ENCODE peak calls at places on chromosomes 6 and 20, in four cellular contexts. One of them, this sample, is unnamed. For H3K36me3, the result is how much of the 10 kb centered on the place peaks cover.

GRCh38 chr6:167791036-167791779 is 35.5 kb upstream of the AFDN start:
- DNase-seq in breast epithelium: no peak
- DNase-seq in upper lobe of left lung: no peak
- DNase-seq in H1: peak
- DNase-seq in this sample: peak

GRCh38 chr6:13294499-13295069 is 33.8 kb downstream of the TBC1D7 start:
- DNase-seq in breast epithelium: no peak
- DNase-seq in upper lobe of left lung: no peak
- DNase-seq in H1: no peak
- DNase-seq in this sample: no peak

GRCh38 chr20:5642155-5642981 is 107.8 kb upstream of the SHLD1 start:
- DNase-seq in breast epithelium: no peak
- DNase-seq in upper lobe of left lung: peak
- DNase-seq in H1: no peak
- DNase-seq in this sample: no peak

GRCh38 chr6:56517155-56517745 is 125.4 kb downstream of the DST start:
- DNase-seq in breast epithelium: no peak
- DNase-seq in upper lobe of left lung: no peak
- DNase-seq in H1: no peak
- DNase-seq in this sample: no peak

GRCh38 chr6:35312763-35313125 is 15.1 kb downstream of the DEF6 start:
- DNase-seq in breast epithelium: no peak
- DNase-seq in upper lobe of left lung: no peak
- DNase-seq in H1: no peak
- DNase-seq in this sample: no peak

GRCh38 chr20:21433329-21433890 is 36.1 kb upstream of the NKX2-4 start:
- DNase-seq in breast epithelium: no peak
- DNase-seq in upper lobe of left lung: no peak
- DNase-seq in H1: no peak
- DNase-seq in this sample: no peak

GRCh38 chr6:108403260-108403659 is 108.4 kb downstream of the AFG1L start:
- DNase-seq in breast epithelium: no peak
- DNase-seq in upper lobe of left lung: no peak
- DNase-seq in H1: no peak
- DNase-seq in this sample: no peak

GRCh38 chr20:43309266-43309665 is 119.6 kb upstream of the PTPRT start:
- DNase-seq in breast epithelium: no peak
- DNase-seq in upper lobe of left lung: no peak
- DNase-seq in H1: no peak
- DNase-seq in this sample: no peak

GRCh38 chr6:53793318-53793975 is 1.4 kb upstream of the LRRC1 start:
- DNase-seq in breast epithelium: peak
- DNase-seq in upper lobe of left lung: peak
- DNase-seq in H1: peak
- DNase-seq in this sample: no peak

GRCh38 chr6:32622545-32623401 is 14.4 kb upstream of the HLA-DQA1 start:
- DNase-seq in breast epithelium: no peak
- DNase-seq in upper lobe of left lung: peak
- DNase-seq in H1: no peak
- DNase-seq in this sample: no peak

GRCh38 chr6:28142446-28142845 is 763 bp downstream of the ZKSCAN8 start:
- DNase-seq in breast epithelium: no peak
- DNase-seq in upper lobe of left lung: no peak
- DNase-seq in H1: no peak
- DNase-seq in this sample: no peak

GRCh38 chr20:35468671-35469334 is 13.4 kb downstream of the CEP250 start:
- DNase-seq in breast epithelium: no peak
- DNase-seq in upper lobe of left lung: no peak
- DNase-seq in H1: no peak
- DNase-seq in this sample: no peak

GRCh38 chr6:38445912-38446311 is 193.8 kb downstream of the BTBD9 start:
- DNase-seq in breast epithelium: no peak
- DNase-seq in upper lobe of left lung: no peak
- DNase-seq in H1: no peak
- DNase-seq in this sample: no peak

GRCh38 chr6:162862462-162862861 is 134.7 kb downstream of the PACRG start:
- DNase-seq in breast epithelium: no peak
- DNase-seq in upper lobe of left lung: no peak
- DNase-seq in H1: no peak
- DNase-seq in this sample: no peak

GRCh38 chr20:1624811-1625690 is 5.2 kb upstream of the SIRPB1 start:
- DNase-seq in breast epithelium: no peak
- DNase-seq in upper lobe of left lung: no peak
- DNase-seq in H1: no peak
- DNase-seq in this sample: peak

GRCh38 chr6:11384531-11385309 is 152.3 kb upstream of the NEDD9 start:
- DNase-seq in breast epithelium: no peak
- DNase-seq in upper lobe of left lung: no peak
- DNase-seq in H1: no peak
- DNase-seq in this sample: no peak

GRCh38 chr6:77492529-77492928 is 29.2 kb upstream of the HTR1B start:
- DNase-seq in breast epithelium: no peak
- DNase-seq in upper lobe of left lung: no peak
- DNase-seq in H1: no peak
- DNase-seq in this sample: no peak

GRCh38 chr6:137045221-137045789 is 540 bp upstream of the IL20RA start:
- DNase-seq in breast epithelium: no peak
- DNase-seq in upper lobe of left lung: no peak
- DNase-seq in H1: no peak
- DNase-seq in this sample: no peak

GRCh38 chr6:139850512-139850911 is 476.1 kb upstream of the CITED2 start:
- DNase-seq in breast epithelium: no peak
- DNase-seq in upper lobe of left lung: no peak
- DNase-seq in H1: no peak
- DNase-seq in this sample: no peak

GRCh38 chr20:34824861-34825529 is 456 bp downstream of the NCOA6 start:
- DNase-seq in breast epithelium: no peak
- DNase-seq in upper lobe of left lung: peak
- DNase-seq in H1: peak
- DNase-seq in this sample: peak

GRCh38 chr6:89610149-89610642 is 28.4 kb downstream of the LYRM2 start:
- DNase-seq in breast epithelium: peak
- DNase-seq in upper lobe of left lung: peak
- DNase-seq in H1: peak
- DNase-seq in this sample: no peak

GRCh38 chr20:45959956-45960630 is 11.9 kb downstream of the ZNF335 start:
- DNase-seq in breast epithelium: no peak
- DNase-seq in upper lobe of left lung: no peak
- DNase-seq in H1: no peak
- DNase-seq in this sample: no peak

GRCh38 chr6:26327450-26328264 is 37.3 kb upstream of the BTN3A2 start:
- DNase-seq in breast epithelium: no peak
- DNase-seq in upper lobe of left lung: no peak
- DNase-seq in H1: peak
- DNase-seq in this sample: no peak

GRCh38 chr6:148027201-148027600 is 315.4 kb upstream of the SASH1 start:
- DNase-seq in breast epithelium: no peak
- DNase-seq in upper lobe of left lung: peak
- DNase-seq in H1: no peak
- DNase-seq in this sample: no peak

GRCh38 chr6:90411292-90411781 is 114.7 kb upstream of the BACH2 start:
- DNase-seq in breast epithelium: no peak
- DNase-seq in upper lobe of left lung: no peak
- DNase-seq in H1: no peak
- DNase-seq in this sample: no peak

GRCh38 chr6:36609582-36609981 is 15.4 kb downstream of the SRSF3 start:
- DNase-seq in breast epithelium: no peak
- DNase-seq in upper lobe of left lung: peak
- DNase-seq in H1: no peak
- DNase-seq in this sample: no peak

GRCh38 chr6:75676377-75676776 is 72.7 kb upstream of the MYO6 start:
- DNase-seq in breast epithelium: no peak
- DNase-seq in upper lobe of left lung: no peak
- DNase-seq in H1: no peak
- DNase-seq in this sample: no peak

GRCh38 chr6:98932424-98932823 is 15.3 kb downstream of the FBXL4 start:
- DNase-seq in breast epithelium: no peak
- DNase-seq in upper lobe of left lung: no peak
- DNase-seq in H1: no peak
- DNase-seq in this sample: no peak

GRCh38 chr20:36298061-36298460 is 8.1 kb upstream of the DLGAP4 start:
- DNase-seq in breast epithelium: no peak
- DNase-seq in upper lobe of left lung: no peak
- DNase-seq in H1: no peak
- DNase-seq in this sample: no peak

GRCh38 chr6:74671558-74672025 is 534.3 kb downstream of the COL12A1 start:
- DNase-seq in breast epithelium: no peak
- DNase-seq in upper lobe of left lung: no peak
- DNase-seq in H1: no peak
- DNase-seq in this sample: no peak

GRCh38 chr6:161918154-161918553 is 644.3 kb upstream of the AGPAT4 start:
- DNase-seq in breast epithelium: no peak
- DNase-seq in upper lobe of left lung: no peak
- DNase-seq in H1: no peak
- DNase-seq in this sample: no peak

GRCh38 chr6:5871296-5871695 is 135.4 kb downstream of the NRN1 start:
- DNase-seq in breast epithelium: no peak
- DNase-seq in upper lobe of left lung: no peak
- DNase-seq in H1: no peak
- DNase-seq in this sample: no peak

GRCh38 chr6:142642651-142643050 is 302.3 kb downstream of the HIVEP2 start:
- DNase-seq in breast epithelium: no peak
- DNase-seq in upper lobe of left lung: no peak
- DNase-seq in H1: no peak
- DNase-seq in this sample: no peak

DNA sequence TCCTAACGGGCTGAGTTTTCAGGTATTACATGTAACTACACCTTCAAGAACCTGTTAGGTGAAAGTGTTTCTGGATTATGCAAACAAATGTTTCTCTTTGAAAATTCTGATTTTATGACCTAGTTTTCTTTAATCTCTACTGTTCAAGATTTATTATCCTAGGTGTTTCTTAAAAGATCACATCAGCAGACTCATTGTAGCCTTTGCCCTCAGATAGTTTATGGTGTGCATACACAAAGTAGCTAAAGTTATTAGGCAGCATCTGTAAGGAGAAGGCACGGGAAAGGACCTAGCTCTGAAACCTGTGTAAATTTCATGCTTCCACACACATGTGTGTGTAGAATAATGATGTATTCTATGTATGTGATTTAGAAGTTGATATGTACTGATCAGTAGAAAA is 21.7 kb downstream of the PANK2 start:
- DNase-seq in breast epithelium: no peak
- DNase-seq in upper lobe of left lung: no peak
- DNase-seq in H1: no peak
- DNase-seq in this sample: no peak
- H3K36me3 ChIP-seq in breast epithelium: under half
- H3K36me3 ChIP-seq in upper lobe of left lung: under half
- H3K36me3 ChIP-seq in H1: half or more
- H3K36me3 ChIP-seq in this sample: half or more

GRCh38 chr6:88376759-88377387 is 210.7 kb upstream of the CNR1 start:
- DNase-seq in breast epithelium: no peak
- DNase-seq in upper lobe of left lung: no peak
- DNase-seq in H1: no peak
- DNase-seq in this sample: no peak
- TF ChIP-seq POLR2AphosphoS5 in breast epithelium: no peak
- TF ChIP-seq POLR2AphosphoS5 in upper lobe of left lung: no peak
- TF ChIP-seq POLR2AphosphoS5 in H1: no peak
- TF ChIP-seq POLR2AphosphoS5 in this sample: no peak

DNA sequence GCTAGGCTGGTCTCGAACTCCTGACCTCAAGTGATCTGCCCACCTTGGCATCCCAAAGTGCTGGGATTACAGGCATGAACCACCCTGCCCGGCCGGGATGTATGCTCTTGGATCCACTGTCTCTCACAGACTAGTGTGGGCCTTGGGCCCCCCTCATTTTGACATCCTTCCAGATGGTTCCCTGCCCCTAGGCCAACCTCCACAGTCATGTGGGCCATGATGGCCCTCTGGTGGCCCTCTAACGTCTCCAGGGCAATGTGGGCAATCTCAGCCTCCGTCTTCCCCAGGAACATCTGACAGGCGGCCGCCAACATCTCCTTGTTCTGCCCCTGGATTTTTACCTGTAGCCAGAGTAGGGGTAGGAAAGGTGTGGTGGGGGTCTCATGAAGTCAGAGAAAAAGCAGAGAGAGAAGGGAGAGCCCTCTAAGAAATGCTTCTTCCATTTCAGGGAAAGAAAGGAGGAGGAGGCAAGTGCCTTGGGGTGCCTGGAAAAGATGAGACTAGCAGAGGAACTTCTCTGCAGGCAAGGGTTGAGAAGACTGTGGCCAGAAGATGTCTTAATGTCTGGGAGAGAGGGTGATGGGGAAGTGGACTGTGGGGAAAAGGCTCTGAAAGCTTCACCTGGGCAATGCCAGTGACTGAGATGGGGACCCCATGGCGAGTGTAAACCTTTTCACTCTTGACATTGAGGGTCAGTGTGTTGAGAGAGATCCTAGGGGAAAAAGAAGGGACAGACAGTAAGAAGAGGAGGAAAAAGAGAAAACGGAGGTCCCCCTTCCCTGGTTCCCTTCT is 1.3 kb downstream of the FLOT1 start:
- DNase-seq in breast epithelium: no peak
- DNase-seq in upper lobe of left lung: no peak
- DNase-seq in H1: no peak
- DNase-seq in this sample: no peak
- TF ChIP-seq POLR2A in breast epithelium: no peak
- TF ChIP-seq POLR2A in upper lobe of left lung: no peak
- TF ChIP-seq POLR2A in H1: no peak
- TF ChIP-seq POLR2A in this sample: no peak

GRCh38 chr6:30583921-30584320 is 12.7 kb downstream of the ABCF1 start:
- DNase-seq in breast epithelium: no peak
- DNase-seq in upper lobe of left lung: no peak
- DNase-seq in H1: no peak
- DNase-seq in this sample: no peak
- H3K36me3 ChIP-seq in breast epithelium: under half
- H3K36me3 ChIP-seq in upper lobe of left lung: half or more
- H3K36me3 ChIP-seq in H1: half or more
- H3K36me3 ChIP-seq in this sample: half or more